ENCODE peak calls at places on chromosome 7, in four cellular contexts. M is transverse colon, E is body of pancreas, W is breast epithelium. R is an unnamed sample.

GRCh38 chr7:157769870-157770213 is 433.0 kb downstream of the DNAJB6 start:
- DNase-seq in W (no peak), M (no peak), E (no peak), R (no peak)

GRCh38 chr7:30612658-30613265 is 18.1 kb downstream of the GARS1 start:
- DNase-seq in M (no peak), W (no peak), E (no peak), R (no peak)

GRCh38 chr7:41163991-41164390 is 538.9 kb downstream of the INHBA start:
- DNase-seq in W (no peak), E (no peak), M (no peak), R (no peak)

GRCh38 chr7:155998766-155999630 is 186.7 kb upstream of the SHH start:
- DNase-seq in E (no peak), M (no peak), W (peak; percentile 49), R (no peak)

GRCh38 chr7:90574136-90574819 is 21.8 kb upstream of the CDK14 start:
- DNase-seq in M (no peak), E (peak; percentile 39), W (no peak), R (no peak)

GRCh38 chr7:30851651-30852359 is 59.8 kb upstream of the AQP1 start:
- DNase-seq in E (no peak), W (no peak), M (no peak), R (no peak)

GRCh38 chr7:138625849-138626230 is 75.3 kb downstream of the SVOPL start:
- DNase-seq in M (no peak), E (no peak), W (no peak), R (no peak)

GRCh38 chr7:73715648-73716317 is 3.7 kb downstream of the STX1A start:
- DNase-seq in M (peak; percentile 28), W (no peak), E (peak; percentile 45), R (no peak)

GRCh38 chr7:144255471-144255897 is 9.1 kb downstream of the OR2A7 start:
- DNase-seq in E (no peak), M (no peak), W (no peak), R (no peak)

GRCh38 chr7:139973091-139973490 is 89.7 kb downstream of the PARP12 start:
- DNase-seq in E (no peak), W (no peak), M (no peak), R (no peak)

GRCh38 chr7:157337316-157338149 is 729 bp downstream of the DNAJB6 start:
- DNase-seq in W (peak; percentile 67), E (peak; percentile 75), M (peak; percentile 83), R (peak; percentile 31)

GRCh38 chr7:146235210-146235609 is 118.6 kb downstream of the CNTNAP2 start:
- DNase-seq in W (no peak), E (no peak), M (no peak), R (no peak)

GRCh38 chr7:47422631-47423030 is 159.3 kb downstream of the TNS3 start:
- DNase-seq in E (no peak), M (no peak), W (no peak), R (no peak)

DNA sequence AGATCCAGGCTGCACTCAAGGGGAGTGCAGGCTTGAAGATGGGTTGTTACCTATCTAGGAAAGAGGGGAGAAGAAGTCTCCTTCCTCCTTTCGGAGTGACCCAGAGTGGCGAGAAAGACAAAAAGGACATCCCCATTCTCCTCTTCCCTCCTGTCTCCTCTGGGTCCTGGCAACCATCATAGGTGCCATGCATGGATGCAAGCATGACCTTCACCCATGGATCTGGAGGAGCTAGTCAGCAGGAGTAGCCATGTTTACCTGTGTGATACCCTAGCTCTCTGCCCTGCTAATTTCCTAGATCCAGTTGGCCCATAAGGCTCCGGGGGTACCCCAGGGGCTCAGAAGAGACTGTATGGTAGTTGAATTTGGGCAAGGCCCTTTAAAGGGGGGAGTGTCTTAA is 17.2 kb upstream of the CROT start:
- DNase-seq in W (no peak), E (no peak), M (no peak), R (no peak)
- H3K9me3 ChIP-seq in W (peaks cover 38% of the 10 kb centered on the region), E (no peaks in the 10 kb centered on the region), M (peaks cover 32% of the 10 kb centered on the region), R (no peaks in the 10 kb centered on the region)

GRCh38 chr7:142611566-142612250 is 137.6 kb upstream of the PRSS1 start:
- DNase-seq in W (no peak), M (no peak), E (no peak), R (no peak)

GRCh38 chr7:142615508-142615907 is 133.8 kb upstream of the PRSS1 start:
- DNase-seq in W (no peak), E (no peak), M (no peak), R (no peak)

GRCh38 chr7:142608630-142609029 is 140.6 kb upstream of the PRSS1 start:
- DNase-seq in M (no peak), E (no peak), W (no peak), R (no peak)

GRCh38 chr7:142614116-142614515 is 135.2 kb upstream of the PRSS1 start:
- DNase-seq in E (no peak), M (no peak), W (no peak), R (no peak)

DNA sequence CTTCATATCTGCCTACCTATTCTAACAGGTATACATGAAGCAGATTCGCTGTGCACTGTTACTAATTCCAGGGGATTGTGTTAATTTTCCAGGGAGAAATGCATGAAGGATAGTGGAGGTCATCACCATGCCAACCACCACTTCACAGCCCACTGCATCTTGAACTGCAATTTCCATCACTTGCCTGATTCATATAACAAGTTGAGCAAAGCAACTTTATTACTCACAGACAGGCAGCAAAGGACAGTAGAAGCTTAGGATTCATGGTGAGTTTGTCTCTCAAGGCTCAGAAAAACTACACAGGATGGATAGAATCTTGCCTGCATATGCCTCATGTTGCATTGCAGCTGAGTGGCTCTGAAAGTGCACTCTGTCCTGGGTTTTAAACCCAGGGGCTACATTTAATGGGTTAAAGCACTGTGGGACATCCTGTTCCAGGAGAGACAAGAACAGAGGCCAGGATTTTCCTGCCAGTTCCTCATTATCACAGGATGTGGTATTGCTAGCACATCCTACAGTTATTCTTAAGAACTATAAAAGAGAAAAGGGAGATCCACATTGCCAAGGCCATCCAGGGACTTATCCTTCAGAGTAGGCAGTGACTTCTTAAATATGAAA is 136.9 kb upstream of the PRSS1 start:
- DNase-seq in E (no peak), M (no peak), W (no peak), R (no peak)
- TF ChIP-seq POLR2A in E (no peak), M (no peak), W (no peak), R (no peak)

GRCh38 chr7:118059209-118059608 is 124.8 kb upstream of the LSM8 start:
- DNase-seq in M (no peak), W (no peak), E (no peak), R (no peak)

GRCh38 chr7:118053353-118053752 is 130.6 kb upstream of the LSM8 start:
- DNase-seq in M (no peak), E (peak; percentile 7), W (no peak), R (peak; percentile 27)

GRCh38 chr7:118054529-118054928 is 129.4 kb upstream of the LSM8 start:
- DNase-seq in M (no peak), E (no peak), W (no peak), R (no peak)

GRCh38 chr7:118060692-118061091 is 123.3 kb upstream of the LSM8 start:
- DNase-seq in M (no peak), E (no peak), W (no peak), R (no peak)

DNA sequence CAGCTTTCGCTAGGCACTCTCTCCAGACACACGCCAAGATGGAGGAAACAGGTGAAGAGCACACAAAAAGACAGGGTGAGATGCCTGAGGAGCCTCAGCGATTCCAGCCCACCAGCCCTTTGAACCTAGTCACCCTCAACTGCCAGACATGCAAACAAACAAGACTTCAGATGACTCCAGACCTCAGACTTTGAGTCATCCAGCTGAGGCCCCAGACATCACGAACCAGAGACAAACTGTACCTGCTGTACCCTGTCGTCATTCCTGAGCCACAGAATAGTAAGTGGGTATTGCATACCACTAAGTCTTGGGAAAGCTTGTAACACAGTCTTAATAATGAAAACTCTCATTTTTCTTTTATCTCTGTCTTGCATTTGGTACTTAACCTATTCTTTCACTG is 126.6 kb upstream of the LSM8 start:
- DNase-seq in M (no peak), W (no peak), E (no peak), R (no peak)
- H3K27ac ChIP-seq in M (no peak overlapping the region), W (no peak overlapping the region), E (no peak overlapping the region), R (no peak overlapping the region)

GRCh38 chr7:68967598-68967997 is 630.7 kb upstream of the AUTS2 start:
- DNase-seq in E (no peak), W (no peak), M (no peak), R (no peak)
- H3K9me3 ChIP-seq in E (no peaks in the 10 kb centered on the region), W (no peaks in the 10 kb centered on the region), M (no peaks in the 10 kb centered on the region), R (no peaks in the 10 kb centered on the region)

GRCh38 chr7:7971308-7972040 is 2.9 kb downstream of the GLCCI1 start:
- DNase-seq in M (no peak), W (no peak), E (no peak), R (no peak)

GRCh38 chr7:7970113-7970619 is 1.6 kb downstream of the GLCCI1 start:
- DNase-seq in M (no peak), W (no peak), E (peak; percentile 13), R (no peak)

GRCh38 chr7:7972128-7972527 is 3.5 kb downstream of the GLCCI1 start:
- DNase-seq in E (no peak), W (no peak), M (no peak), R (no peak)

GRCh38 chr7:7969306-7970112 is 913 bp downstream of the GLCCI1 start:
- DNase-seq in E (peak; percentile 43), W (peak; percentile 57), M (peak; percentile 44), R (peak; percentile 23)

GRCh38 chr7:7970620-7971307 is 2.2 kb downstream of the GLCCI1 start:
- DNase-seq in W (no peak), M (no peak), E (no peak), R (no peak)
- TF ChIP-seq POLR2A in W (no peak), M (no peak), E (no peak), R (no peak)

GRCh38 chr7:28738384-28738783 is 219.7 kb downstream of the TRIL start:
- DNase-seq in M (no peak), W (no peak), E (peak; percentile 16), R (no peak)
- H3K27ac ChIP-seq in M (no peak overlapping the region), W (no peak overlapping the region), E (no peak overlapping the region), R (no peak overlapping the region)

DNA sequence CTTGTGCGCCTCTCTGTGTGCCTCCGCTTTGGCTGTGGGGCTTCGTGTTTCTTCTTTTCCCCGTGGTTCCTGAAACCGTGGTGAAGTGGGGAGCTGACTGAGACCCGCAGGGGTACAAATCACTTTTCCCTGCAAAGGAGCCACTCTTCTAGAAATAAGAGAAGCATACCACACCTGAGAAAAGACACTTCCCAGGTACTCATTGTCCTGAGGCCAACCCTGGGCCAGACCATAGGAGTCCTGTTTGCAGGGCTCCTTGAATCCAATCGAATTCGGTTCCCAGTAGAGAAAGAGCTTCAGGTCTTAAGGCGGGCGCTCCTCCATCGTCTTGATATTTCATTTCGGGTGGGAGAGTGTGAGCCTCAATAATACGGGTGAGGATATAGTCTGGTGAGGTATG is 32.4 kb upstream of the ZNF273 start:
- DNase-seq in E (no peak), M (no peak), W (no peak), R (no peak)
- H3K9me3 ChIP-seq in E (no peaks in the 10 kb centered on the region), M (no peaks in the 10 kb centered on the region), W (peaks cover 2% of the 10 kb centered on the region), R (no peaks in the 10 kb centered on the region)

GRCh38 chr7:147282204-147282603 is 1165.6 kb downstream of the CNTNAP2 start:
- DNase-seq in W (no peak), M (no peak), E (no peak), R (no peak)

GRCh38 chr7:147276783-147277370 is 1160.3 kb downstream of the CNTNAP2 start:
- DNase-seq in W (no peak), E (no peak), M (no peak), R (no peak)

GRCh38 chr7:147279951-147280350 is 1163.3 kb downstream of the CNTNAP2 start:
- DNase-seq in W (no peak), M (no peak), E (no peak), R (no peak)

DNA sequence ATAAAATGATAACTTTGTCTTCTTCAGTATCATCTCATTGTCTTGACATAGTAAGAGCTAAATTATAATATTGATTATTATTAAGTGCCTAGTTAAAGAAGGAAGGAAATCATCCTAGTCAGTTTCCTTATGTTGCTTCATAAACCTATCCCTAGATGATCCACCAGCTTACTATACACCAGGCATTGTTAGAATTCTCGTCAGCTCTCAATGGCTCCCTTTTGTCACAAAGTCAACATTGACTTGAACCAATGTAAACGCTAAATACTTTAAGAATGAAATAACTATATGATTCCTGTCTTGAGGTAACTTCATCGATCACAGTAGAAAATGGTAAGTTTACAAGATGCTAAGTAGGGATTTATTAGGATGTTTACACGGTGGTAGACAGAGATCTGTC is 1162.9 kb downstream of the CNTNAP2 start:
- DNase-seq in E (no peak), W (no peak), M (no peak), R (no peak)
- TF ChIP-seq POLR2A in E (no peak), W (no peak), M (no peak), R (no peak)